ENCODE peak calls at places on chromosomes 12 and 14, in six cellular contexts. U, D, J, P, M and F are unnamed samples.

GRCh38 chr14:23915559-23915958 is 38.0 kb upstream of the DHRS4 start:
- DNase-seq in U (no peak), D (no peak), J (no peak), P (no peak), M (no peak), F (no peak)

GRCh38 chr12:89936631-89937030 is 228.0 kb upstream of the ATP2B1 start:
- DNase-seq in U (peak; percentile 22), D (no peak), J (no peak), P (no peak), M (no peak), F (no peak)

GRCh38 chr12:54701940-54702592 is 53.9 kb upstream of the DCD start:
- DNase-seq in U (peak; percentile 30), D (no peak), J (no peak), P (peak; percentile 75), M (peak; percentile 49), F (peak; percentile 37)

GRCh38 chr14:80231732-80232131 is 20.4 kb upstream of the DIO2 start:
- DNase-seq in U (no peak), D (no peak), J (no peak), P (no peak), M (no peak), F (no peak)

GRCh38 chr14:26917086-26917485 is 319.3 kb upstream of the NOVA1 start:
- DNase-seq in U (no peak), D (no peak), J (no peak), P (peak; percentile 66), M (no peak), F (no peak)

GRCh38 chr12:48331389-48331788 is 19.3 kb downstream of the ZNF641 start:
- DNase-seq in U (no peak), D (no peak), J (no peak), P (no peak), M (no peak), F (no peak)

GRCh38 chr14:53925201-53925766 is 31.3 kb downstream of the BMP4 start:
- DNase-seq in U (no peak), D (no peak), J (no peak), P (no peak), M (no peak), F (no peak)

GRCh38 chr12:39619316-39619659 is 315 bp downstream of the ABCD2 start:
- DNase-seq in U (peak; percentile 76), D (no peak), J (no peak), P (peak; percentile 21), M (no peak), F (no peak)

GRCh38 chr12:53207042-53207441 is at the start of gene ITGB7:
- DNase-seq in U (no peak), D (no peak), J (peak; percentile 37), P (peak; percentile 11), M (no peak), F (no peak)

GRCh38 chr14:76761198-76761848 is at the start of gene VASH1:
- DNase-seq in U (peak; percentile 35), D (peak; percentile 80), J (peak; percentile 28), P (peak; percentile 77), M (peak; percentile 66), F (peak; percentile 15)

GRCh38 chr12:131963381-131963780 is 13.6 kb downstream of the EP400 start:
- DNase-seq in U (no peak), D (no peak), J (no peak), P (peak; percentile 43), M (no peak), F (no peak)

GRCh38 chr12:124381454-124382207 is 86.7 kb downstream of the RFLNA start:
- DNase-seq in U (no peak), D (peak; percentile 96), J (no peak), P (no peak), M (no peak), F (no peak)

GRCh38 chr12:11856971-11857370 is 207.5 kb downstream of the ETV6 start:
- DNase-seq in U (no peak), D (no peak), J (no peak), P (no peak), M (no peak), F (no peak)

GRCh38 chr12:89924191-89924590 is 215.6 kb upstream of the ATP2B1 start:
- DNase-seq in U (no peak), D (no peak), J (no peak), P (no peak), M (no peak), F (no peak)

GRCh38 chr14:67515386-67516079 is 17.6 kb upstream of the PLEKHH1 start:
- DNase-seq in U (no peak), D (peak; percentile 51), J (no peak), P (peak; percentile 64), M (peak; percentile 37), F (no peak)

GRCh38 chr12:110704750-110705149 is 15.8 kb upstream of the HVCN1 start:
- DNase-seq in U (no peak), D (no peak), J (no peak), P (peak; percentile 72), M (no peak), F (peak; percentile 60)

GRCh38 chr12:91774471-91774921 is 371.1 kb downstream of the BTG1 start:
- DNase-seq in U (no peak), D (no peak), J (no peak), P (no peak), M (no peak), F (no peak)

GRCh38 chr12:9148926-9149325 is 33.2 kb upstream of the A2M start:
- DNase-seq in U (no peak), D (no peak), J (no peak), P (no peak), M (no peak), F (no peak)

GRCh38 chr12:92136021-92136735 is 9.5 kb downstream of the BTG1 start:
- DNase-seq in U (no peak), D (no peak), J (no peak), P (no peak), M (no peak), F (no peak)

GRCh38 chr14:33916663-33917565 is 34.0 kb downstream of the EGLN3 start:
- DNase-seq in U (peak; percentile 65), D (no peak), J (no peak), P (no peak), M (no peak), F (no peak)

GRCh38 chr14:101962503-101962874 is 1.9 kb upstream of the DYNC1H1 start:
- DNase-seq in U (peak; percentile 98), D (peak; percentile 72), J (no peak), P (no peak), M (peak; percentile 54), F (peak; percentile 21)